ENCODE peak calls at places on chromosomes 13 and 19, in nine cellular contexts. I is neural crest cell; S is brain pericyte; P is stimulated activated CD8-positive, alpha-beta memory T cell treated with anti-CD3 and anti-CD28 coated beads, Interleukin-2, amount 100 ng/mL, for 48 hours; V is fibroblast of gingiva; Y is NCI-H446 treated with DMSO at 0.1 percent for 48 hours; L is AML-193; A is GM18507; Z is cardiac muscle cell. Q is an unnamed sample.

GRCh38 chr19:55526216-55527196 is 10.4 kb downstream of the SBK2 start:
- DNase-seq in V (peak), A (no peak), Z (peak), P (no peak), I (no peak), L (no peak), S (peak), Y (peak), Q (peak)

GRCh38 chr13:113816248-113816924 is 47.5 kb downstream of the GAS6 start:
- DNase-seq in I (no peak), S (no peak), V (no peak), A (no peak), Z (no peak), Y (no peak), P (no peak), L (no peak), Q (no peak)

GRCh38 chr19:43759515-43759914 is 4.8 kb upstream of the SMG9 start:
- DNase-seq in Y (no peak), V (peak), P (no peak), A (no peak), Z (peak), S (no peak), L (no peak), I (no peak), Q (no peak)

GRCh38 chr13:93248627-93249047 is 22.0 kb downstream of the GPC6 start:
- DNase-seq in Z (peak), I (peak), S (no peak), V (no peak), Y (no peak), L (no peak), A (no peak), P (no peak), Q (no peak)

GRCh38 chr13:45541806-45542205 is 73.7 kb downstream of the ERICH6B start:
- DNase-seq in P (no peak), V (no peak), Y (no peak), I (no peak), A (no peak), L (no peak), S (no peak), Z (no peak), Q (no peak)

GRCh38 chr13:99218969-99219368 is 18.3 kb downstream of the UBAC2 start:
- DNase-seq in I (no peak), S (no peak), Z (no peak), V (no peak), L (no peak), Y (no peak), A (no peak), P (no peak), Q (no peak)

GRCh38 chr19:50695251-50696064 is 24.1 kb downstream of the SHANK1 start:
- DNase-seq in L (no peak), V (no peak), P (no peak), A (no peak), Z (peak), S (no peak), I (peak), Y (no peak), Q (no peak)

GRCh38 chr13:84037937-84038464 is 155.7 kb upstream of the SLITRK1 start:
- DNase-seq in I (no peak), L (no peak), A (no peak), S (no peak), P (no peak), V (no peak), Y (no peak), Z (no peak), Q (no peak)

GRCh38 chr19:372306-372890 is 27.8 kb upstream of the MIER2 start:
- DNase-seq in S (peak), P (no peak), V (peak), Y (peak), L (no peak), I (no peak), Z (peak), A (no peak), Q (no peak)

GRCh38 chr19:40460185-40460584 is 5.4 kb downstream of the BLVRB start:
- DNase-seq in V (no peak), Z (no peak), I (no peak), L (no peak), A (no peak), S (no peak), Y (no peak), P (no peak), Q (no peak)

GRCh38 chr19:50496189-50497029 is 14.6 kb downstream of the JOSD2 start:
- DNase-seq in L (no peak), Z (peak), A (no peak), V (no peak), I (peak), P (no peak), Y (no peak), S (no peak), Q (no peak)

GRCh38 chr13:76213423-76213904 is 577.3 kb downstream of the LMO7 start:
- DNase-seq in S (no peak), A (no peak), I (no peak), Z (no peak), P (no peak), V (no peak), L (no peak), Y (no peak), Q (no peak)

GRCh38 chr19:10471909-10472308 is 31.2 kb downstream of the KEAP1 start:
- DNase-seq in S (no peak), Y (peak), P (no peak), V (peak), Z (peak), A (no peak), L (peak), I (no peak), Q (no peak)

GRCh38 chr13:98749501-98749900 is 3.0 kb downstream of the SLC15A1 start:
- DNase-seq in I (no peak), Z (peak), Y (no peak), L (no peak), A (no peak), P (no peak), V (peak), S (no peak), Q (no peak)

GRCh38 chr13:39561971-39562370 is 41.0 kb downstream of the LHFPL6 start:
- DNase-seq in A (no peak), L (no peak), S (no peak), Z (no peak), I (no peak), P (no peak), V (no peak), Y (no peak), Q (no peak)

GRCh38 chr13:67175836-67176235 is 54.3 kb downstream of the PCDH9 start:
- DNase-seq in V (no peak), P (no peak), A (no peak), Y (no peak), S (no peak), Z (no peak), I (no peak), L (no peak), Q (no peak)

GRCh38 chr13:110127986-110128511 is 178.9 kb downstream of the COL4A1 start:
- DNase-seq in L (no peak), S (no peak), P (no peak), Y (no peak), I (no peak), V (no peak), Z (no peak), A (no peak), Q (no peak)

GRCh38 chr19:12314553-12314952 is 18.9 kb downstream of the ZNF563 start:
- DNase-seq in V (no peak), S (no peak), A (no peak), P (no peak), I (no peak), Z (no peak), Y (no peak), L (no peak), Q (no peak)

GRCh38 chr13:113616991-113617749 is 32.6 kb downstream of the TFDP1 start:
- DNase-seq in V (no peak), L (peak), Y (no peak), I (no peak), P (no peak), S (no peak), A (no peak), Z (peak), Q (peak)

GRCh38 chr13:44566601-44567000 is 9.5 kb downstream of the TSC22D1 start:
- DNase-seq in Z (no peak), S (no peak), Y (no peak), L (no peak), V (no peak), A (no peak), P (no peak), I (no peak), Q (no peak)